ENCODE peak calls at places on chromosomes 7 and 10, in eight cellular contexts. V is kidney; E is fibroblast of the conjunctiva; Z is CD8-positive, alpha-beta T cell; J is H9; Q is ACHN; U is dermis blood vessel endothelial cell; X is EL. K is an unnamed sample.

GRCh38 chr7:137081694-137082093 is 213.2 kb downstream of the CHRM2 start:
- DNase-seq in V (peak), E (peak), Z (no peak), J (no peak), Q (no peak), U (no peak), X (peak), K (no peak)

GRCh38 chr10:43322769-43323168 is 48.7 kb upstream of the FXYD4 start:
- DNase-seq in V (peak), E (peak), Z (peak), J (peak), Q (no peak), U (peak), X (peak), K (peak)

GRCh38 chr10:60048146-60048545 is 141.8 kb upstream of the CCDC6 start:
- DNase-seq in V (no peak), E (no peak), Z (no peak), J (peak), Q (peak), U (peak), X (peak), K (no peak)

GRCh38 chr10:660980-661890 is 28.2 kb downstream of the DIP2C start:
- DNase-seq in V (no peak), E (no peak), Z (no peak), J (no peak), Q (no peak), U (no peak), X (no peak), K (no peak)

GRCh38 chr10:42950606-42951485 is 126.0 kb upstream of the RET start:
- DNase-seq in V (no peak), E (no peak), Z (no peak), J (peak), Q (no peak), U (no peak), X (no peak), K (no peak)

GRCh38 chr7:5532520-5533335 is 109.1 kb upstream of the TNRC18 start:
- DNase-seq in V (peak), E (no peak), Z (peak), J (peak), Q (no peak), U (no peak), X (no peak), K (no peak)

GRCh38 chr10:122188706-122189105 is 82.4 kb upstream of the BTBD16 start:
- DNase-seq in V (no peak), E (no peak), Z (no peak), J (no peak), Q (no peak), U (no peak), X (no peak), K (no peak)

GRCh38 chr10:34732926-34733325 is 82.2 kb downstream of the PARD3 start:
- DNase-seq in V (no peak), E (no peak), Z (no peak), J (no peak), Q (peak), U (peak), X (peak), K (no peak)

K was measured in NCI-H524 treated with DMSO at 0.1 percent for 48 hours.